ENCODE peak calls at places on chromosome 15, in eight cellular contexts. V is lower lobe of right lung, P is cardiac muscle cell, B is psoas muscle, J is right lobe of liver, M is AG09319, N is epithelial cell of esophagus, O is dorsolateral prefrontal cortex. H is an unnamed sample.

GRCh38 chr15:81265256-81265943 is 58.5 kb downstream of the STARD5 start:
- DNase-seq in V (no peak), P (no peak), B (no peak), J (no peak), M (no peak), N (no peak), O (no peak), H (no peak)

GRCh38 chr15:29765898-29766537 is 56.2 kb downstream of the TJP1 start:
- DNase-seq in V (no peak), P (no peak), B (peak), J (peak), M (no peak), N (no peak), O (no peak), H (no peak)

GRCh38 chr15:85704021-85704420 is 90.7 kb downstream of the KLHL25 start:
- DNase-seq in V (no peak), P (no peak), B (no peak), J (no peak), M (no peak), N (no peak), O (no peak), H (no peak)

GRCh38 chr15:41603941-41604660 is 45.1 kb downstream of the TYRO3 start:
- DNase-seq in V (peak), P (peak), B (peak), J (peak), M (peak), N (peak), O (peak), H (no peak)

GRCh38 chr15:48307586-48307985 is 23.6 kb upstream of the DUT start:
- DNase-seq in V (no peak), P (no peak), B (no peak), J (no peak), M (no peak), N (no peak), O (no peak), H (no peak)

GRCh38 chr15:33086500-33087141 is 107.9 kb downstream of the FMN1 start:
- DNase-seq in V (no peak), P (peak), B (no peak), J (no peak), M (peak), N (peak), O (no peak), H (no peak)

GRCh38 chr15:46365612-46366011 is 730.8 kb downstream of the SQOR start:
- DNase-seq in V (no peak), P (no peak), B (no peak), J (no peak), M (no peak), N (no peak), O (peak), H (no peak)

GRCh38 chr15:96514607-96515285 is 184.2 kb downstream of the NR2F2 start:
- DNase-seq in V (no peak), P (no peak), B (no peak), J (no peak), M (no peak), N (no peak), O (no peak), H (no peak)

GRCh38 chr15:44775923-44776322 is 39.6 kb downstream of the TRIM69 start:
- DNase-seq in V (no peak), P (no peak), B (no peak), J (no peak), M (no peak), N (peak), O (peak), H (no peak)

GRCh38 chr15:69451951-69452701 is 492 bp upstream of the RPLP1 start:
- DNase-seq in V (peak), P (no peak), B (no peak), J (no peak), M (no peak), N (peak), O (peak), H (no peak)

GRCh38 chr15:64599226-64599625 is 138.8 kb downstream of the ZNF609 start:
- DNase-seq in V (no peak), P (no peak), B (no peak), J (no peak), M (no peak), N (peak), O (no peak), H (no peak)

GRCh38 chr15:61943992-61944391 is 116.3 kb downstream of the VPS13C start:
- DNase-seq in V (no peak), P (no peak), B (no peak), J (no peak), M (no peak), N (no peak), O (no peak), H (no peak)

GRCh38 chr15:31366169-31366734 is 39.6 kb downstream of the KLF13 start:
- DNase-seq in V (peak), P (no peak), B (peak), J (no peak), M (no peak), N (no peak), O (no peak), H (no peak)

GRCh38 chr15:33022629-33023028 is 171.9 kb downstream of the FMN1 start:
- DNase-seq in V (peak), P (peak), B (peak), J (no peak), M (peak), N (peak), O (no peak), H (no peak)

GRCh38 chr15:52349062-52349700 is 53.6 kb upstream of the MYO5C start:
- DNase-seq in V (no peak), P (peak), B (no peak), J (no peak), M (no peak), N (peak), O (no peak), H (no peak)

GRCh38 chr15:51332211-51333147 is 5.9 kb downstream of the CYP19A1 start:
- DNase-seq in V (no peak), P (no peak), B (no peak), J (no peak), M (no peak), N (peak), O (no peak), H (no peak)

GRCh38 chr15:79779739-79780138 is 117.1 kb downstream of the MTHFS start:
- DNase-seq in V (no peak), P (no peak), B (no peak), J (no peak), M (no peak), N (no peak), O (no peak), H (no peak)

DNA sequence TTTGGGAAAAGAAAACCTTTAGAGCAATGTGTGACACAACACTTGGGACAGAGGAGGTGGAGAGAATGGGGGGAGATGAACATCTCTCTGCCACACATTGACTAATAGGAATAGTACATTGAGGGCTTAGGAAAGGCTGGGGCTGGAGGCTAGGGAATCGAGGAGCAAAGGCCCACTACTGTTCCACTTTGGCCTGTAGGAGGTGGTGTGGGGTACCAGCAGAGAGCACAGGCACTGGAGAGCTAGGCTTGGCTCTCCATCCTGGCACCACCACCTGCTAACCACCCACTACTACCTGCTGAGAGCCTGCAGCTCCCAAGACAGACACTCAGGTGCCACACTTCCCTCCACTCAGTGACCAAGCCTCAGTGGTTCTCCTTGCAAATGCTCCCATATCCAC is 19.4 kb downstream of the CCDC32 start:
- DNase-seq in V (no peak), P (no peak), B (no peak), J (no peak), M (no peak), N (no peak), O (no peak), H (no peak)
- TF ChIP-seq CTCF in V (no peak), P (no peak), B (no peak), J (no peak), M (no peak), N (no peak), O (no peak), H (no peak)

GRCh38 chr15:86743283-86743903 is 663.7 kb downstream of the AGBL1 start:
- DNase-seq in V (no peak), P (peak), B (peak), J (no peak), M (no peak), N (peak), O (no peak), H (no peak)
- TF ChIP-seq CTCF in V (peak), P (peak), B (peak), J (peak), M (no peak), N (peak), O (no peak), H (peak)

GRCh38 chr15:92747047-92747446 is 91.5 kb upstream of the FAM174B start:
- DNase-seq in V (no peak), P (no peak), B (no peak), J (no peak), M (no peak), N (no peak), O (no peak), H (no peak)
- TF ChIP-seq CTCF in V (no peak), P (no peak), B (no peak), J (no peak), M (no peak), N (no peak), O (no peak), H (no peak)

GRCh38 chr15:89299896-89300295 is 34.7 kb downstream of the POLG start:
- DNase-seq in V (no peak), P (peak), B (no peak), J (no peak), M (no peak), N (peak), O (no peak), H (no peak)
- TF ChIP-seq CTCF in V (peak), P (peak), B (peak), J (peak), M (peak), N (peak), O (peak), H (peak)

GRCh38 chr15:74956648-74957300 is at the start of gene RPP25:
- DNase-seq in V (peak), P (peak), B (peak), J (peak), M (no peak), N (peak), O (peak), H (peak)

GRCh38 chr15:74958908-74959642 is 2.5 kb upstream of the RPP25 start:
- DNase-seq in V (no peak), P (no peak), B (no peak), J (no peak), M (no peak), N (no peak), O (peak), H (no peak)

GRCh38 chr15:74957301-74958035 is 896 bp upstream of the RPP25 start:
- DNase-seq in V (peak), P (peak), B (peak), J (no peak), M (no peak), N (no peak), O (no peak), H (no peak)

GRCh38 chr15:74959643-74959939 is 3.0 kb upstream of the RPP25 start:
- DNase-seq in V (no peak), P (no peak), B (no peak), J (no peak), M (no peak), N (no peak), O (no peak), H (no peak)

DNA sequence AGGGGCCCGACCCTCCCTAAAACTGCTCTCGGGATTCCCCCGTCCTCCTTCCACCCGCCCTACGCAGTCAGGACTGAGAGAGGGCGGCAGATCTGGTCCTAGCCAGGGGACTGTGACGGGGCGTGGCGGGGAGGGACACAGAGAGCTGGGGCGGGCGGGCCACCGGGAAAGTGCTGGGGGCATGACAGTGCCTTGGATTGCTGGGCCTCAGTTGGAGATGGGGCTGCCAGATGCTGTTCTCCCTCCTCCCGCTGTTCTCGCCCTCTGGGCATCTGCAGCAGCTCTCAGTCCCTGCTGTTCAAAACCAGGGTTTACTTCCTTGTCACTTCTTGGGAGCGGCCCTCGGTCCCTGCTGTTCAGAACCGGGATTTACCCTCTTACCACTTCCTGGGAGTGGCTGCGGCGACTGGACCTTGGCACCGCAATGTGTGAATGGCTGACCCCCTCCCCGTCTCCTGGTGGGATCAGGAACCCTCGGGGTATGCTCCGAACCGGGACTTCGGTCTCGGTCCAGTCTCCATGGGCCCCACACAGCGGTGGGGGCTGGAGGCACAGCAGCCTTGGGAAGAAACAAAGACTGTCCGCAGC is 1.8 kb upstream of the RPP25 start:
- DNase-seq in V (peak), P (peak), B (peak), J (peak), M (no peak), N (peak), O (peak), H (no peak)
- TF ChIP-seq CTCF in V (peak), P (peak), B (peak), J (no peak), M (no peak), N (peak), O (no peak), H (peak)

DNA sequence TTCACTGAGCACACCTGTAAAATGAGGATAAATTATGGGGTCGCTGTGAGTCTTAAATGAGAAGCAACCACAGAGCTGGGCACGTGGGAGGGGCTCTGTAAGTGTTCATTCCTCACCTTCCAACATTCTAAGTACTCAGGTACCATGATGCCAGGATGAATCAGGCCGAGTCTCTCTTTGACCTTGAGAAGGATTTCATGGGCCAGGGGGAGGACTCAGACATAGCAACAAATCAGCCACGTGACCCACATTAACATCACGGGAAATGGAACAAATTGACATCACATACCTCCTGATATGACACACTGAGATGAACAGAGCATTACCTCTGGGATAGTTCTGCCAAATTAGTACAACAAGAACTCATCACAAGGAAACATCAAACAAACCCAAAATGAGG is 35.2 kb upstream of the USP3 start:
- DNase-seq in V (no peak), P (no peak), B (no peak), J (no peak), M (no peak), N (no peak), O (no peak), H (no peak)
- TF ChIP-seq CTCF in V (no peak), P (no peak), B (no peak), J (no peak), M (no peak), N (no peak), O (no peak), H (no peak)

H was measured in type B pancreatic cell.